ENCODE peak calls at places on chromosomes 12 and 14, in six cellular contexts. Q is type B pancreatic cell; T is mammary epithelial cell; A is epithelial cell of esophagus; Y is RWPE1; F is stimulated activated CD4-positive, alpha-beta T cell treated with anti-CD3 and anti-CD28 coated beads, Interleukin-12 subunit alpha, Interleukin-12 subunit beta, amount 100 ng/mL, for 24 hours. N is an unnamed sample.

GRCh38 chr12:132665794-132666193 is 21.3 kb downstream of the POLE start:
- DNase-seq in Q (no peak), T (no peak), A (no peak), Y (no peak), F (no peak), N (no peak)

GRCh38 chr14:85579957-85580356 is 50.0 kb downstream of the FLRT2 start:
- DNase-seq in Q (no peak), T (no peak), A (no peak), Y (no peak), F (no peak), N (no peak)

GRCh38 chr14:31269599-31270195 is 62.1 kb upstream of the HECTD1 start:
- DNase-seq in Q (no peak), T (no peak), A (no peak), Y (no peak), F (no peak), N (no peak)

GRCh38 chr14:96164861-96165490 is 39.7 kb upstream of the BDKRB2 start:
- DNase-seq in Q (no peak), T (no peak), A (no peak), Y (no peak), F (no peak), N (no peak)

GRCh38 chr12:25135531-25136154 is 59.3 kb downstream of the DNAI7 start:
- DNase-seq in Q (no peak), T (peak; percentile 91), A (peak; percentile 92), Y (peak; percentile 43), F (no peak), N (no peak)

GRCh38 chr12:531951-532585 is 72.3 kb downstream of the B4GALNT3 start:
- DNase-seq in Q (no peak), T (peak; percentile 52), A (peak; percentile 75), Y (no peak), F (no peak), N (no peak)

GRCh38 chr12:124764870-124765570 is 98.6 kb downstream of the SCARB1 start:
- DNase-seq in Q (no peak), T (peak; percentile 91), A (peak; percentile 57), Y (no peak), F (no peak), N (no peak)

GRCh38 chr12:64583395-64584172 is 26.7 kb upstream of the RASSF3 start:
- DNase-seq in Q (no peak), T (no peak), A (no peak), Y (no peak), F (no peak), N (no peak)

GRCh38 chr12:130127527-130127908 is 34.7 kb upstream of the FZD10 start:
- DNase-seq in Q (no peak), T (no peak), A (no peak), Y (no peak), F (no peak), N (no peak)

GRCh38 chr12:19737019-19737418 is 297.7 kb downstream of the AEBP2 start:
- DNase-seq in Q (no peak), T (no peak), A (no peak), Y (no peak), F (no peak), N (no peak)

GRCh38 chr14:33393155-33393894 is 454.6 kb downstream of the NPAS3 start:
- DNase-seq in Q (no peak), T (no peak), A (no peak), Y (no peak), F (no peak), N (no peak)

GRCh38 chr12:132106921-132107320 is 37.2 kb downstream of the DDX51 start:
- DNase-seq in Q (no peak), T (no peak), A (no peak), Y (peak; percentile 27), F (no peak), N (no peak)

GRCh38 chr12:127355061-127355820 is 911.7 kb upstream of the TMEM132C start:
- DNase-seq in Q (no peak), T (peak; percentile 17), A (peak; percentile 66), Y (peak; percentile 43), F (no peak), N (peak; percentile 57)

GRCh38 chr12:40597133-40597532 is 95.1 kb upstream of the CNTN1 start:
- DNase-seq in Q (no peak), T (no peak), A (no peak), Y (no peak), F (no peak), N (no peak)

GRCh38 chr12:104929368-104929767 is 28.7 kb downstream of the SLC41A2 start:
- DNase-seq in Q (no peak), T (no peak), A (no peak), Y (no peak), F (no peak), N (no peak)

GRCh38 chr12:72472350-72472749 is 200.2 kb downstream of the TRHDE start:
- DNase-seq in Q (no peak), T (no peak), A (no peak), Y (no peak), F (no peak), N (no peak)

GRCh38 chr12:118175823-118176447 is 40.0 kb downstream of the PEBP1 start:
- DNase-seq in Q (no peak), T (no peak), A (no peak), Y (no peak), F (no peak), N (no peak)

GRCh38 chr12:27272375-27273028 is 28.4 kb downstream of the STK38L start:
- DNase-seq in Q (no peak), T (no peak), A (no peak), Y (no peak), F (no peak), N (no peak)

GRCh38 chr12:418432-418831 is 17.0 kb downstream of the CCDC77 start:
- DNase-seq in Q (no peak), T (no peak), A (no peak), Y (no peak), F (no peak), N (no peak)

GRCh38 chr14:65361920-65362319 is 50.6 kb upstream of the FUT8 start:
- DNase-seq in Q (no peak), T (peak; percentile 81), A (peak; percentile 94), Y (no peak), F (no peak), N (no peak)

GRCh38 chr12:79690156-79690605 is 583 bp downstream of the PAWR start:
- DNase-seq in Q (peak; percentile 71), T (no peak), A (peak; percentile 34), Y (no peak), F (no peak), N (no peak)

GRCh38 chr12:71392521-71393145 is 47.0 kb upstream of the LGR5 start:
- DNase-seq in Q (no peak), T (peak; percentile 64), A (peak; percentile 81), Y (peak; percentile 59), F (no peak), N (no peak)

GRCh38 chr12:82383930-82384513 is 25.7 kb downstream of the METTL25 start:
- DNase-seq in Q (no peak), T (peak; percentile 17), A (peak; percentile 55), Y (peak; percentile 26), F (no peak), N (no peak)

GRCh38 chr12:32312049-32312670 is 87.2 kb upstream of the FGD4 start:
- DNase-seq in Q (no peak), T (peak; percentile 45), A (peak; percentile 73), Y (peak; percentile 41), F (no peak), N (no peak)

GRCh38 chr14:75578786-75579781 is 664 bp downstream of the FLVCR2 start:
- DNase-seq in Q (no peak), T (no peak), A (no peak), Y (no peak), F (no peak), N (no peak)

GRCh38 chr12:91222746-91223145 is 40.1 kb upstream of the DCN start:
- DNase-seq in Q (no peak), T (peak; percentile 11), A (peak; percentile 43), Y (no peak), F (no peak), N (no peak)

GRCh38 chr12:69015017-69015416 is 82.0 kb upstream of the CPM start:
- DNase-seq in Q (no peak), T (no peak), A (no peak), Y (no peak), F (no peak), N (no peak)

GRCh38 chr14:99758121-99758871 is 34.9 kb upstream of the EML1 start:
- DNase-seq in Q (no peak), T (peak; percentile 84), A (peak; percentile 90), Y (peak; percentile 86), F (no peak), N (no peak)

GRCh38 chr12:9387450-9387849 is 179.3 kb upstream of the PZP start:
- DNase-seq in Q (no peak), T (no peak), A (no peak), Y (no peak), F (no peak), N (no peak)

GRCh38 chr12:130846386-130846785 is 7.3 kb upstream of the STX2 start:
- DNase-seq in Q (no peak), T (no peak), A (no peak), Y (no peak), F (no peak), N (no peak)

GRCh38 chr12:117695956-117696355 is 272.8 kb downstream of the KSR2 start:
- DNase-seq in Q (no peak), T (no peak), A (no peak), Y (no peak), F (no peak), N (no peak)

GRCh38 chr12:107385518-107385917 is 292.2 kb upstream of the CRY1 start:
- DNase-seq in Q (no peak), T (peak; percentile 87), A (peak; percentile 96), Y (peak; percentile 70), F (no peak), N (no peak)

GRCh38 chr14:30621354-30621953 is 665 bp upstream of the SCFD1 start:
- DNase-seq in Q (no peak), T (peak; percentile 22), A (peak; percentile 28), Y (peak; percentile 8), F (no peak), N (no peak)